ENCODE peak calls at places on chromosomes 16 and 17, in nine cellular contexts. J is stimulated activated CD8-positive, alpha-beta memory T cell treated with anti-CD3 and anti-CD28 coated beads, Interleukin-7, amount 100 ng/mL, for 1 hour; Y is nucleus accumbens; T is iPS DF 6.9; W is NCI-H460; N is NCI-H774; B is C1 segment of cervical spinal cord; S is GM04503; K is foreskin melanocyte. C is an unnamed sample.
A peak's percentile ranks its signal among the peaks of the same experiment; 100 is the strongest.

GRCh38 chr17:15463363-15463762 is 4.1 kb downstream of the CDRT4 start:
- DNase-seq in J (no peak), Y (no peak), T (no peak), W (no peak), N (no peak), B (peak; percentile 25), S (peak; percentile 68), K (no peak), C (peak; percentile 44)

GRCh38 chr17:19003966-19004600 is 481 bp downstream of the FAM83G start:
- DNase-seq in J (peak; percentile 27), Y (no peak), T (no peak), W (peak; percentile 32), N (no peak), B (no peak), S (no peak), K (no peak), C (peak; percentile 81)

GRCh38 chr16:58125781-58126335 is 3.3 kb downstream of the CFAP20 start:
- DNase-seq in J (no peak), Y (no peak), T (no peak), W (no peak), N (no peak), B (no peak), S (no peak), K (no peak), C (no peak)

GRCh38 chr17:66945451-66945850 is 19.1 kb upstream of the CACNG4 start:
- DNase-seq in J (no peak), Y (no peak), T (no peak), W (no peak), N (no peak), B (no peak), S (no peak), K (no peak), C (no peak)

GRCh38 chr17:45432405-45433113 is at the start of gene ARHGAP27:
- DNase-seq in J (no peak), Y (no peak), T (no peak), W (no peak), N (no peak), B (no peak), S (no peak), K (no peak), C (peak; percentile 50)

GRCh38 chr17:41116292-41116691 is 1.9 kb downstream of the KRTAP4-11 start:
- DNase-seq in J (no peak), Y (no peak), T (no peak), W (no peak), N (no peak), B (no peak), S (no peak), K (no peak), C (no peak)

GRCh38 chr16:59859606-59860402 is 1125.7 kb upstream of the GOT2 start:
- DNase-seq in J (no peak), Y (no peak), T (no peak), W (no peak), N (no peak), B (no peak), S (peak; percentile 27), K (no peak), C (no peak)

GRCh38 chr17:12979255-12979654 is 38.6 kb downstream of the ELAC2 start:
- DNase-seq in J (no peak), Y (no peak), T (no peak), W (no peak), N (no peak), B (no peak), S (no peak), K (no peak), C (no peak)

C was measured in hepatocyte.